ENCODE peak calls at places on chromosomes 4 and X, in ten cellular contexts. S is heart left ventricle, Z is Peyer's patch, Y is suprapubic skin, Q is heart right ventricle, W is tibial artery, D is IMR-90, X is hepatocyte, K is osteoblast, M is pancreas. A is an unnamed sample. For H3K4me1, the result is how much of the 10 kb centered on the place peaks cover.

GRCh38 chr4:7160439-7160838 is 31.9 kb upstream of the SORCS2 start:
- DNase-seq in W (peak), M (peak), Z (peak), S (peak), K (peak), X (no peak), Q (no peak), Y (peak), D (no peak), A (no peak)

GRCh38 chr4:122346503-122346902 is 32.3 kb upstream of the ADAD1 start:
- DNase-seq in S (no peak), Z (no peak), Y (no peak), D (no peak), W (no peak), Q (no peak), M (no peak), X (no peak), K (no peak), A (no peak)

GRCh38 chrX:47232197-47232802 is 509 bp upstream of the USP11 start:
- DNase-seq in M (no peak), D (no peak), Y (no peak), S (no peak), X (no peak), Z (no peak), K (no peak), Q (no peak), W (no peak), A (no peak)

GRCh38 chr4:184019084-184019483 is 114.0 kb downstream of the STOX2 start:
- DNase-seq in Q (no peak), D (peak), M (no peak), S (no peak), K (no peak), Z (no peak), X (no peak), Y (no peak), W (no peak), A (no peak)

GRCh38 chr4:26257850-26258249 is 63.0 kb upstream of the RBPJ start:
- DNase-seq in W (no peak), S (no peak), Q (no peak), D (no peak), Y (no peak), M (no peak), K (no peak), Z (no peak), X (no peak), A (no peak)

GRCh38 chr4:118950224-118950623 is 61.6 kb downstream of the SYNPO2 start:
- DNase-seq in Z (no peak), K (no peak), M (no peak), Q (no peak), X (no peak), Y (no peak), S (no peak), D (no peak), W (no peak), A (no peak)

GRCh38 chr4:49032440-49033161 is 46.5 kb downstream of the CWH43 start:
- DNase-seq in Q (no peak), X (no peak), D (peak), Y (no peak), Z (no peak), M (no peak), S (no peak), W (no peak), K (peak), A (peak)

GRCh38 chrX:130829526-130830515 is 73.2 kb downstream of the ENOX2 start:
- DNase-seq in W (no peak), M (no peak), D (no peak), Q (no peak), X (no peak), Y (no peak), Z (no peak), S (no peak), K (no peak), A (no peak)

GRCh38 chr4:173051697-173052096 is 116.9 kb upstream of the GALNT7 start:
- DNase-seq in K (no peak), Q (no peak), S (no peak), D (peak), M (no peak), X (no peak), Z (no peak), Y (no peak), W (no peak), A (no peak)

GRCh38 chrX:71911023-71911730 is 532 bp downstream of the NHSL2 start:
- DNase-seq in Z (no peak), Y (no peak), X (peak), S (no peak), D (no peak), W (no peak), Q (no peak), M (peak), K (no peak), A (peak)

GRCh38 chr4:1464581-1465171 is 58.4 kb upstream of the NKX1-1 start:
- DNase-seq in D (no peak), Y (no peak), S (no peak), Z (no peak), X (no peak), M (no peak), K (peak), Q (no peak), W (peak), A (no peak)

GRCh38 chr4:15982833-15983528 is 20.0 kb upstream of the FGFBP2 start:
- DNase-seq in K (no peak), Y (no peak), S (no peak), M (no peak), Z (no peak), X (no peak), W (no peak), Q (no peak), D (peak), A (no peak)

GRCh38 chr4:12712648-12713339 is 771.3 kb downstream of the RAB28 start:
- DNase-seq in Z (no peak), Y (no peak), Q (no peak), W (no peak), M (no peak), D (no peak), X (no peak), K (peak), S (no peak), A (no peak)

GRCh38 chrX:47380268-47380667 is 9.9 kb downstream of the ZNF157 start:
- DNase-seq in Q (peak), W (no peak), K (no peak), X (no peak), Z (peak), M (no peak), D (no peak), Y (no peak), S (no peak), A (no peak)

GRCh38 chr4:107167051-107167450 is 130.9 kb upstream of the DKK2 start:
- DNase-seq in W (no peak), D (no peak), M (no peak), Q (no peak), Y (no peak), S (no peak), X (no peak), Z (no peak), K (no peak), A (no peak)

GRCh38 chr4:170305627-170306026 is 215.9 kb upstream of the AADAT start:
- DNase-seq in D (no peak), M (no peak), Y (no peak), W (no peak), S (no peak), K (no peak), X (no peak), Z (no peak), Q (no peak), A (no peak)

GRCh38 chrX:107701493-107702121 is 73.3 kb downstream of the PRPS1 start:
- DNase-seq in W (no peak), D (no peak), K (peak), X (no peak), Q (no peak), M (no peak), Z (peak), S (no peak), Y (no peak), A (no peak)

GRCh38 chr4:80535551-80535950 is 200.0 kb downstream of the CFAP299 start:
- DNase-seq in S (no peak), D (no peak), Y (no peak), M (no peak), X (no peak), Z (no peak), K (no peak), Q (no peak), W (no peak), A (no peak)

GRCh38 chrX:72644946-72645345 is 69.2 kb downstream of the PHKA1 start:
- DNase-seq in D (no peak), M (no peak), Q (no peak), Z (no peak), S (no peak), K (no peak), Y (no peak), W (no peak), X (no peak), A (peak)

GRCh38 chrX:40170830-40171512 is 73.2 kb upstream of the BCOR start:
- DNase-seq in Q (no peak), Z (peak), D (no peak), Y (no peak), M (no peak), K (peak), X (peak), W (no peak), S (peak), A (no peak)

GRCh38 chrX:119398974-119399771 is at the start of gene SLC25A43:
- DNase-seq in S (peak), Z (peak), D (no peak), W (peak), Q (peak), K (peak), M (peak), X (peak), Y (no peak), A (peak)

GRCh38 chr4:54400802-54401201 is 171.7 kb downstream of the PDGFRA start:
- DNase-seq in Q (peak), W (no peak), S (no peak), K (peak), X (peak), M (no peak), Z (no peak), D (peak), Y (no peak), A (no peak)

GRCh38 chr4:146329042-146329716 is 114.8 kb downstream of the REELD1 start:
- DNase-seq in X (no peak), S (no peak), Y (no peak), M (no peak), Q (no peak), W (no peak), K (peak), D (peak), Z (no peak), A (no peak)

GRCh38 chrX:153474718-153475117 is 4.3 kb upstream of the HAUS7 start:
- DNase-seq in X (peak), Y (no peak), Z (peak), Q (peak), D (peak), K (peak), W (peak), S (peak), M (peak), A (no peak)

GRCh38 chr4:5469151-5469775 is 239.1 kb downstream of the EVC2 start:
- DNase-seq in M (no peak), Z (no peak), S (no peak), X (no peak), D (no peak), Y (peak), Q (no peak), K (peak), W (peak), A (no peak)

GRCh38 chr4:8176547-8177399 is 18.2 kb upstream of the ABLIM2 start:
- DNase-seq in K (peak), D (peak), W (no peak), Z (peak), M (no peak), X (peak), Q (no peak), Y (no peak), S (peak), A (peak)
- TF ChIP-seq CTCF in K (peak), D (peak), W (peak), Z (peak), M (peak), X (peak), Q (peak), Y (peak), S (peak), A (peak)

DNA sequence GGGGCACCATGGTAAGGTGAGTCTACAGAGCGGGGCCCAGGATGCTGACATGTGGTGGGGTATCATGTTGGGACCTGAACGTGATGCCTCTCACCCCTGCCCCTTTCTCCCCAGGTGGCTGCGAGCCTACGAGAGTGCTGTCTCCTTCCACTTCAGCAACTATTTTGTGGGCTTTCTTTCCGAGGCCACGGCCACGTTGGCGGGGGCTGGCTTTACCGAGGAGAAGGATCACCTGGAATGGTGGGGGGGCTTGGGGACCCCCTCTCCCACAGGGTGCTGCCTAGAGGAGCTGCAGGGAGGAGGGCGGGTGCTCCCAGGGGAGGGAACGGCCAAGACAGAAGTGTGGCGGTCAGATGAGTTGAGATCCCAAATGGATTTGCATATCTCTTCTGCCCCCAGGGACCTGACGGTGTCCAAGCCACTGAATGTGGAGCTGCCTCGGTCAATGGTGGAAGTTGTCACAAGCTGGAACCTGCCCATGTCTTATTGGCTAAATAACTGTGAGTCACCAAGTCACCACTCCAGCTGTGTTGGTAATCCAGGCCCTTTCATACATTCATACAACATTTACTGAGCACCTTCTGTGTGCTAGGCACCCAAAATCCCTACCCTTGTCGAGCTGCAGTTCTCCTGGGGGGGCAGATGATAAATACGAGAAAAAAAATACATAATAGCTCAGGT is 5.5 kb downstream of the PORCN start:
- DNase-seq in Y (no peak), X (no peak), W (no peak), S (no peak), Z (no peak), K (no peak), Q (no peak), D (no peak), M (no peak), A (no peak)
- H3K4me1 ChIP-seq in Y (under half), X (under half), W (under half), S (under half), Z (under half), K (under half), Q (under half), D (under half), M (under half), A (under half)

GRCh38 chrX:101483705-101484104 is 1.6 kb upstream of the ARMCX4 start:
- DNase-seq in X (no peak), Y (no peak), W (no peak), Z (no peak), Q (no peak), D (no peak), K (peak), S (no peak), M (no peak), A (no peak)
- H3K4me3 ChIP-seq in X (no peak), Y (no peak), W (no peak), Z (no peak), Q (no peak), D (no peak), K (no peak), S (no peak), M (no peak), A (no peak)

DNA sequence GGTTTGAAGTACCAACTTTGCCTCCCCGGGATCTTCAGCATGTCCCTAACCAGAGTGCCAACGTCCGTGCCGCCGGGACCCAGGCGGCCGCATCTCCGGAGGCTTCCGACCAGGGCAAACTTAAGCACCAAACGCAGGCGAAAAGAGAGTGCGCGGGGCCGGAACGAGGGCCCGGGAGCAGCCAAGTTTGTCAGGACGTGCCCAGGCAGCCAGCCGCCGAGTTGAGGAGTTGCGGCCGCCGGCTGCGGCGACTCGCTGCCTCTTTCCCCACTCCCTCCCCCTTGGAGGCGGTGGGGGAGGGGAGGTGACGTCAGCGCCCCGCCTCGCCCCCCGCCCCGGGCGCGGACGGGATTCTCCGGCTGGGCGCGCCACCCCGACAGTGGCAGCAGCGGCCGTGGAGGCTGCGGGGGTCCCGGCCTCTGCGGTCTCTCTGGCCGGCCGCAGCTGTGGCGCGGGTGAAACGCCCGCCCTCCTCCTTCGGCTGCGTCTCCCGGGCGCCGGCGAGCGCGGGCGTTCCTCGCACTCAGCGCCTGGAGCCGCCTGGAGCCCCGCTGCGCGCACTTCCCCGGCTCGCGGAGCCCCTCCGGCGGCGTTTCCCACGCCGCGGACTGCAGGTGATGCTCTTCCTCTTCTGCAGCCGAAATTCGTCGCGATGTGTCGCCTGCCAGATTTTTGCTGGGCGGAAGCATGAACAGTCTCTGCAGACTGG is 2.9 kb upstream of the FAT1 start:
- DNase-seq in X (peak), K (peak), D (peak), W (peak), Q (peak), Z (peak), M (peak), Y (no peak), S (peak), A (peak)
- TF ChIP-seq CTCF in X (peak), K (no peak), D (peak), W (peak), Q (no peak), Z (no peak), M (no peak), Y (no peak), S (peak), A (peak)

A was measured in MM.1S.